ENCODE peak calls at places on chromosome 13, in four cellular contexts. Q is ovary, X is HepG2, G is K562. K is an unnamed sample.

GRCh38 chr13:105763851-105764250 is 771.6 kb downstream of the EFNB2 start:
- DNase-seq in Q (no peak), X (no peak), G (no peak), K (no peak)

GRCh38 chr13:98141938-98142426 is 912 bp upstream of the FARP1 start:
- DNase-seq in X (no peak), G (no peak), Q (peak; percentile 46), K (no peak)

GRCh38 chr13:60261432-60262351 is 98.0 kb upstream of the DIAPH3 start:
- DNase-seq in X (no peak), G (no peak), Q (no peak), K (no peak)

GRCh38 chr13:43764349-43764748 is 22.4 kb downstream of the ENOX1 start:
- DNase-seq in X (no peak), Q (no peak), G (no peak), K (no peak)

GRCh38 chr13:99153219-99153618 is 47.4 kb upstream of the UBAC2 start:
- DNase-seq in Q (no peak), X (no peak), G (peak; percentile 17), K (no peak)

GRCh38 chr13:27927444-27928352 is 7.9 kb downstream of the PDX1 start:
- DNase-seq in X (no peak), Q (no peak), G (no peak), K (no peak)

GRCh38 chr13:64723735-64724134 is 2506.4 kb downstream of the PCDH9 start:
- DNase-seq in G (no peak), X (peak; percentile 62), Q (no peak), K (no peak)

GRCh38 chr13:42355841-42356575 is 84.1 kb downstream of the AKAP11 start:
- DNase-seq in X (no peak), G (no peak), Q (no peak), K (no peak)

GRCh38 chr13:80337011-80337688 is 3.8 kb downstream of the SPRY2 start:
- DNase-seq in G (no peak), Q (no peak), X (no peak), K (no peak)

GRCh38 chr13:29835280-29836061 is 14.9 kb downstream of the UBL3 start:
- DNase-seq in Q (no peak), G (no peak), X (no peak), K (no peak)

GRCh38 chr13:30681489-30682242 is 53.7 kb upstream of the ALOX5AP start:
- DNase-seq in Q (no peak), X (no peak), G (no peak), K (no peak)

GRCh38 chr13:95858286-95859075 is 181.5 kb downstream of the DNAJC3 start:
- DNase-seq in G (no peak), Q (no peak), X (no peak), K (no peak)
- H3K27ac ChIP-seq in G (no peak overlapping the region), Q (no peak overlapping the region), X (no peak overlapping the region), K (no peak overlapping the region)

GRCh38 chr13:35994131-35994966 is 136.8 kb downstream of the DCLK1 start:
- DNase-seq in G (no peak), Q (peak; percentile 57), X (no peak), K (no peak)
- TF ChIP-seq EP300 in G (no peak), Q (no peak), X (no peak), K (no peak)

GRCh38 chr13:31882794-31883193 is 143.5 kb downstream of the RXFP2 start:
- DNase-seq in G (no peak), X (no peak), Q (no peak), K (no peak)

GRCh38 chr13:31878955-31879354 is 139.6 kb downstream of the RXFP2 start:
- DNase-seq in G (no peak), X (no peak), Q (no peak), K (no peak)

GRCh38 chr13:31878495-31878894 is 139.2 kb downstream of the RXFP2 start:
- DNase-seq in X (no peak), G (no peak), Q (no peak), K (no peak)

GRCh38 chr13:31880849-31881494 is 141.6 kb downstream of the RXFP2 start:
- DNase-seq in Q (no peak), G (no peak), X (no peak), K (no peak)

DNA sequence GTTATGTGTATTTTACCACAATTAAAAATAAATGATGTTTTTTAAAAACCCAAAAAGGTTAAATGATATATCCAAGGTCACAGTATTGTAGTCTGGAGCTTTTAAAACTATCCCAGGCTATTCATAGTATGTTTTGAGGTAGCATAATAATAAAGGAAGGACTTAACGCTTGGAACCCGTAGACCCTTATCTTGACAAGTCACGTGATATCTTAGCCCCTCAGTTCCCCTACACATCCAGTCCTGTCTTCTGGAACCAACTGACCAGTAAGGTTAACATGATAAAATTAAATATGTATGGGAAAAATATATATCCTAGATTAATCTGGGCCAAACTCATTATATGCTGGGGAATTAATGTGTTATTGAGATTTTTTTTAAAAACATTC is 142.2 kb downstream of the RXFP2 start:
- DNase-seq in Q (no peak), X (no peak), G (no peak), K (no peak)
- H3K27ac ChIP-seq in Q (no peak overlapping the region), X (no peak overlapping the region), G (no peak overlapping the region), K (no peak overlapping the region)

GRCh38 chr13:111899714-111900389 is 167.1 kb upstream of the SOX1 start:
- DNase-seq in Q (no peak), X (no peak), G (no peak), K (no peak)

GRCh38 chr13:111902726-111903125 is 164.2 kb upstream of the SOX1 start:
- DNase-seq in X (no peak), G (no peak), Q (no peak), K (no peak)

GRCh38 chr13:111900390-111901180 is 166.4 kb upstream of the SOX1 start:
- DNase-seq in Q (no peak), X (no peak), G (no peak), K (no peak)

GRCh38 chr13:111903143-111903542 is 163.8 kb upstream of the SOX1 start:
- DNase-seq in Q (no peak), X (no peak), G (no peak), K (no peak)

GRCh38 chr13:111901301-111901905 is 165.5 kb upstream of the SOX1 start:
- DNase-seq in Q (no peak), X (no peak), G (no peak), K (no peak)
- TF ChIP-seq EP300 in Q (no peak), X (no peak), G (no peak), K (no peak)

GRCh38 chr13:114012921-114013320 is 39.0 kb upstream of the C13orf46 start:
- DNase-seq in X (no peak), G (no peak), Q (no peak), K (no peak)
- H3K27ac ChIP-seq in X (no peak overlapping the region), G (no peak overlapping the region), Q (no peak overlapping the region), K (no peak overlapping the region)

GRCh38 chr13:95509521-95510315 is 42.8 kb upstream of the CLDN10 start:
- DNase-seq in Q (no peak), X (no peak), G (no peak), K (no peak)

GRCh38 chr13:95505976-95506375 is 46.5 kb upstream of the CLDN10 start:
- DNase-seq in X (no peak), G (no peak), Q (no peak), K (no peak)

GRCh38 chr13:95512424-95512823 is 40.1 kb upstream of the CLDN10 start:
- DNase-seq in Q (no peak), X (no peak), G (no peak), K (no peak)

GRCh38 chr13:95512957-95513356 is 39.6 kb upstream of the CLDN10 start:
- DNase-seq in X (no peak), Q (no peak), G (no peak), K (no peak)

DNA sequence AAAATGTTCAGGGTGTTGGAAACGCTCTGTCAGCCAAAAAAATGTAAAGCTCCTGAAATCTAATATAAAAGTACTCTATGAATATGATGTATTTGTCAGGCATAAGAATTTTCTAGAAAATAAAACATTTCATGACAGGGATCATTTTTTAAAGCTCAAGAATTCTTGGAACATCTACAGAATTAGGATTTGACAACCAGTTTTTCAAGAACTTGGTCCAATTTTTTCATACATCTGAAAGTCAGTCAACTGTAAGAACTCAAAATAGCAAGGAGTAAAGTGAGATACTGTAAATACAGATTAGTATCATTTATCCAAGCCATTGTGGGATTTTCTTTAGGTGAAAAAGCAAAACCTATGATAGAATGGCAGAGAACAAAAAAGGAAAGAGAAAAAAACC is 41.6 kb upstream of the CLDN10 start:
- DNase-seq in X (no peak), G (no peak), Q (no peak), K (no peak)
- TF ChIP-seq EP300 in X (no peak), G (no peak), Q (no peak), K (no peak)

K was measured in tibial nerve.